ENCODE peak calls at places on chromosomes 1 and 21, in five cellular contexts. One of them, this sample, is unnamed.

GRCh38 chr1:214330715-214331114 is 49.8 kb downstream of the SMYD2 start:
- DNase-seq in fibroblast of lung: no peak
- DNase-seq in OCI-LY7: no peak
- DNase-seq in CD4-positive, alpha-beta memory T cell: no peak
- DNase-seq in fibroblast of gingiva: no peak
- DNase-seq in this sample: no peak

GRCh38 chr1:44315521-44315920 is 39.5 kb downstream of the ERI3 start:
- DNase-seq in fibroblast of lung: no peak
- DNase-seq in fibroblast of gingiva: no peak
- DNase-seq in OCI-LY7: no peak
- DNase-seq in CD4-positive, alpha-beta memory T cell: no peak
- DNase-seq in this sample: no peak

GRCh38 chr1:29211086-29212030 is 19.4 kb downstream of the MECR start:
- DNase-seq in CD4-positive, alpha-beta memory T cell: no peak
- DNase-seq in fibroblast of gingiva: peak
- DNase-seq in fibroblast of lung: no peak
- DNase-seq in OCI-LY7: no peak
- DNase-seq in this sample: no peak

GRCh38 chr1:52474807-52475206 is 70.4 kb downstream of the PRPF38A start:
- DNase-seq in CD4-positive, alpha-beta memory T cell: no peak
- DNase-seq in fibroblast of lung: no peak
- DNase-seq in fibroblast of gingiva: no peak
- DNase-seq in OCI-LY7: no peak
- DNase-seq in this sample: no peak

GRCh38 chr1:26031903-26032220 is 10.3 kb downstream of the EXTL1 start:
- DNase-seq in fibroblast of lung: no peak
- DNase-seq in fibroblast of gingiva: no peak
- DNase-seq in OCI-LY7: no peak
- DNase-seq in CD4-positive, alpha-beta memory T cell: no peak
- DNase-seq in this sample: no peak

GRCh38 chr21:36706482-36706852 is 7.6 kb downstream of the SIM2 start:
- DNase-seq in fibroblast of gingiva: no peak
- DNase-seq in OCI-LY7: no peak
- DNase-seq in fibroblast of lung: no peak
- DNase-seq in CD4-positive, alpha-beta memory T cell: no peak
- DNase-seq in this sample: no peak

GRCh38 chr1:115924730-115925129 is 51.6 kb upstream of the SLC22A15 start:
- DNase-seq in fibroblast of lung: no peak
- DNase-seq in CD4-positive, alpha-beta memory T cell: no peak
- DNase-seq in OCI-LY7: no peak
- DNase-seq in fibroblast of gingiva: no peak
- DNase-seq in this sample: no peak

GRCh38 chr1:42504535-42505128 is 41.5 kb downstream of the CCDC30 start:
- DNase-seq in fibroblast of lung: no peak
- DNase-seq in CD4-positive, alpha-beta memory T cell: no peak
- DNase-seq in fibroblast of gingiva: no peak
- DNase-seq in OCI-LY7: peak
- DNase-seq in this sample: no peak

GRCh38 chr1:207817166-207817565 is 65.3 kb downstream of the CD46 start:
- DNase-seq in CD4-positive, alpha-beta memory T cell: no peak
- DNase-seq in fibroblast of gingiva: no peak
- DNase-seq in OCI-LY7: no peak
- DNase-seq in fibroblast of lung: no peak
- DNase-seq in this sample: peak

GRCh38 chr1:207866471-207867135 is 44.3 kb downstream of the CD34 start:
- DNase-seq in CD4-positive, alpha-beta memory T cell: peak
- DNase-seq in fibroblast of gingiva: peak
- DNase-seq in OCI-LY7: no peak
- DNase-seq in fibroblast of lung: no peak
- DNase-seq in this sample: peak

GRCh38 chr1:169024800-169025253 is 81.7 kb upstream of the ATP1B1 start:
- DNase-seq in fibroblast of lung: no peak
- DNase-seq in fibroblast of gingiva: no peak
- DNase-seq in OCI-LY7: no peak
- DNase-seq in CD4-positive, alpha-beta memory T cell: no peak
- DNase-seq in this sample: no peak

GRCh38 chr1:3799976-3800685 is 3.8 kb upstream of the LRRC47 start:
- DNase-seq in fibroblast of gingiva: no peak
- DNase-seq in fibroblast of lung: no peak
- DNase-seq in CD4-positive, alpha-beta memory T cell: no peak
- DNase-seq in OCI-LY7: no peak
- DNase-seq in this sample: no peak

GRCh38 chr1:214403431-214403830 is 122.5 kb downstream of the SMYD2 start:
- DNase-seq in fibroblast of gingiva: no peak
- DNase-seq in OCI-LY7: no peak
- DNase-seq in fibroblast of lung: peak
- DNase-seq in CD4-positive, alpha-beta memory T cell: no peak
- DNase-seq in this sample: no peak

GRCh38 chr1:212987702-212988322 is 27.9 kb downstream of the ANGEL2 start:
- DNase-seq in fibroblast of lung: peak
- DNase-seq in fibroblast of gingiva: peak
- DNase-seq in OCI-LY7: no peak
- DNase-seq in CD4-positive, alpha-beta memory T cell: no peak
- DNase-seq in this sample: no peak

GRCh38 chr1:54459714-54460113 is 53.5 kb upstream of the SSBP3 start:
- DNase-seq in fibroblast of gingiva: no peak
- DNase-seq in fibroblast of lung: no peak
- DNase-seq in OCI-LY7: no peak
- DNase-seq in CD4-positive, alpha-beta memory T cell: no peak
- DNase-seq in this sample: no peak

GRCh38 chr21:14321042-14321441 is 61.9 kb downstream of the HSPA13 start:
- DNase-seq in CD4-positive, alpha-beta memory T cell: no peak
- DNase-seq in fibroblast of lung: no peak
- DNase-seq in fibroblast of gingiva: no peak
- DNase-seq in OCI-LY7: no peak
- DNase-seq in this sample: no peak

GRCh38 chr1:203765029-203765837 is at the start of gene LAX1:
- DNase-seq in fibroblast of gingiva: no peak
- DNase-seq in OCI-LY7: peak
- DNase-seq in CD4-positive, alpha-beta memory T cell: peak
- DNase-seq in fibroblast of lung: no peak
- DNase-seq in this sample: no peak

GRCh38 chr1:228087771-228088251 is 5.3 kb downstream of the ARF1 start:
- DNase-seq in fibroblast of lung: peak
- DNase-seq in OCI-LY7: no peak
- DNase-seq in CD4-positive, alpha-beta memory T cell: peak
- DNase-seq in fibroblast of gingiva: peak
- DNase-seq in this sample: no peak

GRCh38 chr1:64669098-64669675 is 75.7 kb upstream of the RAVER2 start:
- DNase-seq in fibroblast of lung: peak
- DNase-seq in OCI-LY7: no peak
- DNase-seq in fibroblast of gingiva: no peak
- DNase-seq in CD4-positive, alpha-beta memory T cell: no peak
- DNase-seq in this sample: no peak

GRCh38 chr1:39907532-39908453 is 6.1 kb upstream of the MYCL start:
- DNase-seq in OCI-LY7: no peak
- DNase-seq in fibroblast of lung: no peak
- DNase-seq in CD4-positive, alpha-beta memory T cell: no peak
- DNase-seq in fibroblast of gingiva: no peak
- DNase-seq in this sample: no peak

GRCh38 chr1:203306089-203306969 is 1.0 kb downstream of the BTG2 start:
- DNase-seq in fibroblast of lung: peak
- DNase-seq in OCI-LY7: peak
- DNase-seq in fibroblast of gingiva: peak
- DNase-seq in CD4-positive, alpha-beta memory T cell: peak
- DNase-seq in this sample: peak

GRCh38 chr1:47940321-47940720 is 56.9 kb downstream of the TRABD2B start:
- DNase-seq in CD4-positive, alpha-beta memory T cell: no peak
- DNase-seq in fibroblast of gingiva: no peak
- DNase-seq in OCI-LY7: no peak
- DNase-seq in fibroblast of lung: no peak
- DNase-seq in this sample: no peak

GRCh38 chr1:59477867-59478266 is 181.0 kb downstream of the FGGY start:
- DNase-seq in OCI-LY7: no peak
- DNase-seq in CD4-positive, alpha-beta memory T cell: no peak
- DNase-seq in fibroblast of gingiva: no peak
- DNase-seq in fibroblast of lung: no peak
- DNase-seq in this sample: peak

This sample was measured in adrenal gland.